ENCODE peak calls at places on chromosomes 12 and 14, in seven cellular contexts. A is PC-9, S is HCT116, Y is hepatocyte, L is OCI-LY7, V is neural progenitor cell, K is IMR-90. J is an unnamed sample.
A peak's percentile ranks its signal among the peaks of the same experiment; 100 is the strongest.

GRCh38 chr14:90091393-90091792 is 29.6 kb downstream of the KCNK13 start:
- DNase-seq in A (peak; percentile 73), Y (no peak), V (no peak), K (peak; percentile 20), S (no peak), L (no peak), J (peak; percentile 69)

GRCh38 chr14:94120667-94121335 is 8.6 kb downstream of the IFI27L2 start:
- DNase-seq in V (no peak), Y (no peak), S (no peak), L (no peak), K (peak; percentile 90), A (no peak), J (peak; percentile 79)

GRCh38 chr14:99716850-99717681 is 33.0 kb downstream of the CYP46A1 start:
- DNase-seq in A (no peak), K (no peak), Y (peak; percentile 6), S (no peak), V (no peak), L (no peak), J (no peak)

GRCh38 chr12:124727244-124727673 is 136.4 kb downstream of the SCARB1 start:
- DNase-seq in A (peak; percentile 97), Y (no peak), L (no peak), K (no peak), S (peak; percentile 83), V (no peak), J (peak; percentile 89)

GRCh38 chr12:51822956-51823355 is 25.6 kb downstream of the FIGNL2 start:
- DNase-seq in L (no peak), Y (no peak), V (no peak), S (no peak), K (no peak), A (no peak), J (peak; percentile 83)

GRCh38 chr14:50362791-50363733 is 33.6 kb downstream of the CDKL1 start:
- DNase-seq in V (no peak), Y (no peak), L (peak; percentile 8), A (no peak), S (no peak), K (peak; percentile 14), J (no peak)

GRCh38 chr14:100653409-100653808 is 66.2 kb upstream of the BEGAIN start:
- DNase-seq in Y (no peak), A (no peak), V (peak; percentile 40), S (no peak), K (no peak), L (peak; percentile 12), J (peak; percentile 86)

GRCh38 chr12:5656836-5657235 is 224.9 kb downstream of the NTF3 start:
- DNase-seq in A (no peak), Y (no peak), V (no peak), L (no peak), S (no peak), K (no peak), J (no peak)

GRCh38 chr14:64238049-64238448 is 56.1 kb downstream of the ESR2 start:
- DNase-seq in L (peak; percentile 20), V (no peak), S (no peak), K (no peak), A (no peak), Y (no peak), J (no peak)

GRCh38 chr14:68094158-68094557 is 274.6 kb downstream of the RAD51B start:
- DNase-seq in A (no peak), S (no peak), Y (no peak), L (no peak), V (no peak), K (no peak), J (no peak)

GRCh38 chr12:75892779-75893408 is 138.7 kb downstream of the PHLDA1 start:
- DNase-seq in A (peak; percentile 64), Y (no peak), S (no peak), K (peak; percentile 85), V (no peak), L (no peak), J (no peak)

GRCh38 chr14:75685910-75686309 is 24.9 kb downstream of the TTLL5 start:
- DNase-seq in L (no peak), A (no peak), S (no peak), Y (no peak), V (no peak), K (no peak), J (no peak)

GRCh38 chr14:23877538-23878180 is 75.9 kb upstream of the DHRS4 start:
- DNase-seq in S (no peak), K (no peak), V (no peak), A (no peak), Y (no peak), L (no peak), J (no peak)

GRCh38 chr12:109772622-109773321 is 59.1 kb downstream of the FAM222A start:
- DNase-seq in Y (peak; percentile 3), L (no peak), K (no peak), S (no peak), A (no peak), V (no peak), J (peak; percentile 92)

GRCh38 chr14:20618328-20618749 is 23.2 kb downstream of the OR6S1 start:
- DNase-seq in S (no peak), L (no peak), Y (no peak), V (no peak), A (no peak), K (no peak), J (no peak)
- H2AFZ ChIP-seq in S (no peak overlapping the region), L (no peak overlapping the region), Y (no peak overlapping the region), V (no peak overlapping the region), A (no peak overlapping the region), K (no peak overlapping the region), J (no peak overlapping the region)

GRCh38 chr14:104859900-104860299 is 5.2 kb upstream of the CEP170B start:
- DNase-seq in K (no peak), Y (no peak), L (no peak), A (no peak), V (no peak), S (no peak), J (no peak)
- H3K4me2 ChIP-seq in K (no peak overlapping the region), Y (no peak overlapping the region), L (no peak overlapping the region), A (no peak overlapping the region), V (no peak overlapping the region), S (no peak overlapping the region), J (no peak overlapping the region)

DNA sequence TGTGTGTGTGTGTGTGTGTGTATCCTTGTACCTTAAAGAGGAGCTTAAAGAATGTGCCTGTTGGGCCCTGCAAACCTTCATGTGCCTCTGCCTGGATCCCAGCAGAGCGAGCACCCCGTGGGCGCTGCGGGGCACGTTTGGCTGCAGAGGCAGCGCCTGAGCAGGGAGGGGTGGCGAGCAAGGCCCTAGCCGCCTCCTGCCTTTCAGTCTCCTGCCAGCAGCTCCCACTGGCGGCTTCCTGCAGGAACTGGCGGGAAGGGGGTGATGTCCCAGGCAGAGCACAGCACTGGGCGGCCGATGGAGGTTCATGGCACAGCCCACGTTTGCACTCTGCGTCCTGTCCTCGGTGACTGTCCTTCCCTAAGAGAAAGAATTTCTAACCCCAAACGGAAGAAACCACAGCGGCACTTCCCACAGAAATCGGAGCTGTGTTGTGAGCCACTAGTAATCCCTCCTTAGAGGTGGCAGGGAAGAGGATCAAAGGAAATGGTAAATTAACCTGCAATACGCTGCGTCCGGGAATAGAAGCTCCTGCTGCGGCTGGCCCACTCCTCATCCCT is 19.8 kb downstream of the ZBTB42 start:
- DNase-seq in S (no peak), Y (peak; percentile 81), A (peak; percentile 11), V (peak; percentile 81), K (peak; percentile 72), L (no peak), J (peak; percentile 98)
- H2AFZ ChIP-seq in S (no peak overlapping the region), Y (no peak overlapping the region), A (no peak overlapping the region), V (no peak overlapping the region), K (peak overlapping the region; percentile 64), L (no peak overlapping the region), J (peak overlapping the region; percentile 31)

GRCh38 chr14:92323031-92323915 is at the start of gene SLC24A4:
- DNase-seq in Y (peak; percentile 26), S (no peak), A (no peak), L (no peak), K (no peak), V (peak; percentile 75), J (no peak)

GRCh38 chr14:92325835-92326234 is 2.9 kb downstream of the SLC24A4 start:
- DNase-seq in S (no peak), Y (no peak), L (no peak), A (no peak), V (no peak), K (no peak), J (no peak)

GRCh38 chr14:92321701-92322100 is 1.3 kb upstream of the SLC24A4 start:
- DNase-seq in S (no peak), A (no peak), L (no peak), K (no peak), Y (no peak), V (no peak), J (no peak)

GRCh38 chr14:92322516-92322915 is 449 bp upstream of the SLC24A4 start:
- DNase-seq in S (no peak), A (no peak), K (no peak), L (no peak), V (peak; percentile 34), Y (no peak), J (no peak)

DNA sequence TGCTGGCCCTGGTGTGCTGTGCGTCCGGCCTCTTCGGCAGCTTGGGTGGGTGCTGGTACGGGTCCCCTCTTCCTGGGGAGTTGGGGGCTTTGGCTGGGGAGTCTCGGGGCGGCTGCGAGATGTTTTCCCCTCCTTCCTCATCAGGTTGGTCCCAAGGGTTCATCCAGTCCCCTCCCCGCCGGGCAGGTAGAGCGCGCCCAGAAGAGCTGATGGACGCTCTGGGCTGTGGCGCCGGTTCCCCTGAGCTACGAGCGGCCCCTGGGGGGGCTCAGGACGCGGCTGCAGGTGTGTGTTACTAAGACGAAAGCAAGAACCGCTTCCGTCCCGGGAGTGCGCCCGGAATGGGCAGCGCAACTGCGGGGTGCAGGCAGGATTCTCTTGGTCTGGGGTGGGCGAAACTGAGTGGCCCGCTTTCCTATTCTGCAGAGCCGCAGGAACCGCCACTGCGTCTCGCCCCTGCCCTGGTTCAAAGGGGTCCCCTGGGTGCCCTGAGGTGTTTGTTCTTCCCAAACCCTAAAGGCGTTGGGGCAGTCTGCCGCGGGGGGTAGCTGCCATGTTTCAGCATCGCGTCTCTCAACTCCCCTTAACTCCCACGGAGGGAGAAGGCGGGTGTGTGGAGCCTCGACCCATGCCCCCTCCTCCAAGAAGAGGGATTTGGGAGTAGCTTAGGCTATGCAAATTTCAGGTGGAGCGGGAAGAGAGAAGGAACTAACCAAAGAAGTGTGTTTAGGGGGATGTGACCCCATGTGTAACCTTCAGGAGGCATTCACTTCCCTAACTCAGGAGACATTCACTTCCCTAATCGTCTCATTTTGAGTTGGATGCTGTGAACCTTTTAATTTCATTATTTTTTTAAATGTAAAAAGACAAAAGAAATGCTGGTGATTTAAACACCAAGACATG is 1.2 kb downstream of the SLC24A4 start:
- DNase-seq in K (no peak), V (peak; percentile 9), S (no peak), L (no peak), Y (no peak), A (no peak), J (no peak)
- H3K4me2 ChIP-seq in K (no peak overlapping the region), V (peak overlapping the region; percentile 97), S (no peak overlapping the region), L (no peak overlapping the region), Y (peak overlapping the region; percentile 94), A (no peak overlapping the region), J (no peak overlapping the region)

J was measured in osteoblast.